ENCODE peak calls at places on chromosomes 5 and 9, in four cellular contexts. One of them, this sample, is unnamed.

GRCh38 chr9:137486545-137487453 is 27.7 kb upstream of the NSMF start:
- DNase-seq in GM12878: no peak
- DNase-seq in K562: no peak
- DNase-seq in HL-60: no peak
- DNase-seq in this sample: no peak

GRCh38 chr5:14405267-14405666 is 176.3 kb upstream of the OTULINL start:
- DNase-seq in GM12878: no peak
- DNase-seq in HL-60: no peak
- DNase-seq in K562: no peak
- DNase-seq in this sample: no peak

GRCh38 chr5:639584-640213 is 27.6 kb downstream of the CEP72 start:
- DNase-seq in HL-60: no peak
- DNase-seq in GM12878: no peak
- DNase-seq in K562: no peak
- DNase-seq in this sample: no peak

GRCh38 chr5:144448457-144448856 is 277.8 kb downstream of the KCTD16 start:
- DNase-seq in HL-60: no peak
- DNase-seq in K562: no peak
- DNase-seq in GM12878: no peak
- DNase-seq in this sample: no peak

GRCh38 chr9:117974108-117974507 is 269.9 kb downstream of the TLR4 start:
- DNase-seq in K562: no peak
- DNase-seq in HL-60: no peak
- DNase-seq in GM12878: no peak
- DNase-seq in this sample: no peak

GRCh38 chr5:36494756-36495637 is 111.4 kb upstream of the SLC1A3 start:
- DNase-seq in GM12878: no peak
- DNase-seq in K562: no peak
- DNase-seq in HL-60: no peak
- DNase-seq in this sample: no peak

GRCh38 chr5:82107277-82107676 is 135.5 kb downstream of the ATG10 start:
- DNase-seq in HL-60: no peak
- DNase-seq in GM12878: no peak
- DNase-seq in K562: no peak
- DNase-seq in this sample: no peak

GRCh38 chr5:61342066-61342465 is 10.0 kb downstream of the ZSWIM6 start:
- DNase-seq in GM12878: no peak
- DNase-seq in K562: no peak
- DNase-seq in HL-60: no peak
- DNase-seq in this sample: no peak

GRCh38 chr9:130172161-130172857 is at the start of gene NCS1:
- DNase-seq in K562: peak
- DNase-seq in GM12878: no peak
- DNase-seq in HL-60: peak
- DNase-seq in this sample: peak

DNA sequence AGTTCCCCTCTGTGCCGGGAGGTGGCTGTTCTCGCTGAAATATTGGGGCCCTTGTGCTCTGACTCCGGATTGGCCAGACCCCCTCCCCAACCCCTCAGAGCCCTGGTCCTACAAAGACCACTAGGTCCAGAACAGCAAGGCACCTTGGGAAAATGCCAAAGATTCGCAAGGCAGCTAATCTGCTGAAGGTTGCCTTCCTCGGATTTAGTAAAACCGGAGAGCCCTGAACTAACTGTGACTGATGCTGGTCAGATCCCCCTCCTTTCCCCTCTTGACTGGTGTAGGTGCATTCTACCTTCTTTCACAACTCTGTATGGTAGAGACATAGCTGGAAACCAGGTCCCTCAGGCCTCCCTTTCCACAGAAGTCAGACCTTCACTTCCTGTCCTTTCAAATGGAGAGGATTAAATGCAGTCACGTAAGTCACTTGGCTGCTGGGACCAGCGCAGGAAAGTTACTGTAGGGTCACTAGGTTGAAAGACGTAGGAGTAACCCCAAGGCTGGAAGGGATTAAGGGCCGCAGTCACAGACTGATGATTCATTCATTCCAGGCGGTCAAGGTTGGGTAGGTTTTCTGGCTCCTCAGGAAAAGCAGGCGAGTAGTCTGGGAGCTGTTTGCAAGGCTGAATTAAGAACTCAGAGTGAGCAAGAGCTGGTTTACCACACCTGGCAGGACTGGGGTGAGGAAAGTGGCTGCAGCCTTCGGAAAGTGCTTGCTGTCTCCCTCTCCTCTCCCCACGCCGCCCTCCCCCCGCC is 5.3 kb downstream of the BARX1 start:
- DNase-seq in HL-60: no peak
- DNase-seq in GM12878: no peak
- DNase-seq in K562: peak
- DNase-seq in this sample: no peak
- TF ChIP-seq POLR2AphosphoS5 in HL-60: no peak
- TF ChIP-seq POLR2AphosphoS5 in GM12878: no peak
- TF ChIP-seq POLR2AphosphoS5 in K562: no peak
- TF ChIP-seq POLR2AphosphoS5 in this sample: no peak

GRCh38 chr5:95727764-95728191 is 3.4 kb upstream of the RHOBTB3 start:
- DNase-seq in GM12878: peak
- DNase-seq in K562: no peak
- DNase-seq in HL-60: no peak
- DNase-seq in this sample: no peak
- TF ChIP-seq SPI1 in GM12878: peak
- TF ChIP-seq SPI1 in K562: no peak
- TF ChIP-seq SPI1 in HL-60: no peak
- TF ChIP-seq SPI1 in this sample: peak

GRCh38 chr5:53112909-53113308 is 3.4 kb upstream of the MOCS2 start:
- DNase-seq in GM12878: no peak
- DNase-seq in HL-60: no peak
- DNase-seq in K562: no peak
- DNase-seq in this sample: no peak

GRCh38 chr5:53109041-53109435 is 519 bp downstream of the MOCS2 start:
- DNase-seq in K562: no peak
- DNase-seq in GM12878: peak
- DNase-seq in HL-60: peak
- DNase-seq in this sample: no peak

GRCh38 chr5:53110156-53110555 is 599 bp upstream of the MOCS2 start:
- DNase-seq in HL-60: no peak
- DNase-seq in K562: peak
- DNase-seq in GM12878: no peak
- DNase-seq in this sample: no peak

GRCh38 chr5:53111139-53111538 is 1.6 kb upstream of the MOCS2 start:
- DNase-seq in GM12878: no peak
- DNase-seq in HL-60: no peak
- DNase-seq in K562: no peak
- DNase-seq in this sample: no peak

GRCh38 chr5:53109436-53110127 is at the start of gene MOCS2:
- DNase-seq in HL-60: peak
- DNase-seq in GM12878: peak
- DNase-seq in K562: peak
- DNase-seq in this sample: peak
- TF ChIP-seq POLR2AphosphoS5 in HL-60: peak
- TF ChIP-seq POLR2AphosphoS5 in GM12878: peak
- TF ChIP-seq POLR2AphosphoS5 in K562: peak
- TF ChIP-seq POLR2AphosphoS5 in this sample: peak

GRCh38 chr9:95001720-95002119 is 275.2 kb downstream of the AOPEP start:
- DNase-seq in HL-60: no peak
- DNase-seq in K562: no peak
- DNase-seq in GM12878: no peak
- DNase-seq in this sample: no peak

GRCh38 chr9:94997727-94998126 is 271.2 kb downstream of the AOPEP start:
- DNase-seq in HL-60: no peak
- DNase-seq in K562: no peak
- DNase-seq in GM12878: no peak
- DNase-seq in this sample: no peak

GRCh38 chr9:95003694-95004451 is 277.4 kb downstream of the AOPEP start:
- DNase-seq in GM12878: no peak
- DNase-seq in HL-60: peak
- DNase-seq in K562: peak
- DNase-seq in this sample: peak

GRCh38 chr9:94999832-95000231 is 273.3 kb downstream of the AOPEP start:
- DNase-seq in HL-60: no peak
- DNase-seq in GM12878: no peak
- DNase-seq in K562: no peak
- DNase-seq in this sample: no peak

GRCh38 chr9:95000821-95001220 is 274.3 kb downstream of the AOPEP start:
- DNase-seq in GM12878: no peak
- DNase-seq in K562: no peak
- DNase-seq in HL-60: no peak
- DNase-seq in this sample: no peak
- TF ChIP-seq SPI1 in GM12878: no peak
- TF ChIP-seq SPI1 in K562: no peak
- TF ChIP-seq SPI1 in HL-60: no peak
- TF ChIP-seq SPI1 in this sample: no peak

DNA sequence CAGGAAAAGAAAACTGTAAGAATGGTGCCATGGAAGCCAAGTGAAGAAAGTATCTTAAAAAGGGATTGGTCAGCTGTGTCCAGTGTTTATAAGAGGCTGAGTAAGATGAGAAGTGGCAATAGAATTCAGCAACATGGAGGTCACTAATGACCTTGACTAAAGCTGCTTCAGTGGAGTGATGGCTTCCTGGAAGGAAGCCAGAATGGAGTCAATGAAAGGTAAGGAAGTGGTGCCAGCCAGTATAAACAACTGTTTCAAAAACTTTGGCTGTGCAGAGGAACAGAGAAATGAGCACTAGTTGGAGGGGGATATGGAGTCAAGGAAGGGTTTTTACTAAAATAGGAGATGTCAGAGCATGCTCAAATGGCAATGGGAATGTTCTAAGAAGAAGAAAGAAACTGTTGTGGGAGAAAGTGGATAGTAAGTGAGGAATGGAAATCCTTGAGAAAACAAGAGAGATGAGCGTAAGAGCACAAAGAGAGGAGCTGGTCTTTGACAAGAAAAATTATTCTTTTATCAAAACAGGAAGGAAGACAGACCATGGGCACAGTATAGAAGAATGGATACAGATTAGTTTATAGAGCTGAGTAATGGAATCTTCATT is 11.1 kb upstream of the NRG2 start:
- DNase-seq in GM12878: no peak
- DNase-seq in K562: no peak
- DNase-seq in HL-60: no peak
- DNase-seq in this sample: no peak
- TF ChIP-seq POLR2AphosphoS5 in GM12878: no peak
- TF ChIP-seq POLR2AphosphoS5 in K562: no peak
- TF ChIP-seq POLR2AphosphoS5 in HL-60: no peak
- TF ChIP-seq POLR2AphosphoS5 in this sample: no peak

DNA sequence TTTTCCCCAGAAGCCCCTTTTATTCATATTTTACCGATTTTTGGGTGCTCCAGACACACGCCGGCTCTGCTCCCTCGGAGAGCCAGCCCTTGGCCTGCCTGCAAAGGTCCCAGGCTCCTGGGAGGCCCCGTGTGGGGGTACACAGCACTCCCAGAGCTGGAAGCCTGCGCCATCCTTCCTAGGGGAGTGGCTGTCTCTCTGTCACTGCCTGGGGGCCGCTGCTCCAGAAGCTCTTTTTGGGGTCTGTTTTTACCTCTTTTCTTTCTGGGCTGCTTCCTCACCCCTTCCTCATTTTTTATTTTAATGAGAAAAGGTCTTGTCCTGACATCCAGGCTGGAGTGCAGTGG is 119.1 kb upstream of the COL5A1 start:
- DNase-seq in HL-60: no peak
- DNase-seq in K562: no peak
- DNase-seq in GM12878: no peak
- DNase-seq in this sample: no peak
- TF ChIP-seq SPI1 in HL-60: no peak
- TF ChIP-seq SPI1 in K562: no peak
- TF ChIP-seq SPI1 in GM12878: no peak
- TF ChIP-seq SPI1 in this sample: no peak